ENCODE peak calls at places on chromosomes 7 and 10, in seven cellular contexts. D, A, X, Z, Y, N and J are unnamed samples.

GRCh38 chr7:14446829-14447228 is 455.7 kb downstream of the DGKB start:
- DNase-seq in X (no peak), Z (no peak), A (no peak), N (no peak), D (no peak), Y (no peak), J (no peak)

GRCh38 chr7:111803015-111803758 is 240.9 kb upstream of the IMMP2L start:
- DNase-seq in Y (no peak), N (peak; percentile 29), X (no peak), Z (peak; percentile 24), D (no peak), A (no peak), J (no peak)

GRCh38 chr10:44010873-44011602 is 362.4 kb upstream of the ZNF32 start:
- DNase-seq in Z (no peak), N (peak; percentile 52), X (no peak), Y (no peak), A (no peak), D (no peak), J (no peak)

GRCh38 chr7:29296421-29296820 is 101.8 kb downstream of the CHN2 start:
- DNase-seq in D (no peak), N (no peak), A (no peak), Z (no peak), X (no peak), Y (no peak), J (no peak)

GRCh38 chr7:127251458-127252379 is 1.0 kb downstream of the GRM8 start:
- DNase-seq in A (peak; percentile 6), Y (peak; percentile 71), Z (no peak), X (no peak), D (no peak), N (peak; percentile 4), J (no peak)

GRCh38 chr7:33196194-33196593 is 66.8 kb downstream of the BBS9 start:
- DNase-seq in X (no peak), Z (peak; percentile 67), Y (no peak), D (no peak), N (no peak), A (no peak), J (no peak)

GRCh38 chr7:106217089-106217542 is 67.7 kb downstream of the NAMPT start:
- DNase-seq in Z (peak; percentile 28), A (no peak), Y (no peak), N (peak; percentile 55), X (peak; percentile 82), D (no peak), J (peak; percentile 45)

GRCh38 chr10:75655791-75656451 is 224.5 kb downstream of the LRMDA start:
- DNase-seq in Y (no peak), N (peak; percentile 29), X (no peak), A (no peak), Z (peak; percentile 5), D (no peak), J (no peak)

GRCh38 chr10:514137-514671 is 175.3 kb downstream of the DIP2C start:
- DNase-seq in Y (peak; percentile 81), A (no peak), N (no peak), D (peak; percentile 70), Z (no peak), X (no peak), J (peak; percentile 18)

GRCh38 chr7:86898171-86898570 is 161.3 kb downstream of the ELAPOR2 start:
- DNase-seq in Y (no peak), X (no peak), D (no peak), Z (no peak), N (no peak), A (no peak), J (no peak)

GRCh38 chr10:7572435-7572834 is 94.3 kb downstream of the ITIH5 start:
- DNase-seq in N (no peak), X (peak; percentile 51), Z (no peak), D (no peak), Y (no peak), A (no peak), J (peak; percentile 68)

GRCh38 chr10:32132357-32132756 is 76.1 kb upstream of the KIF5B start:
- DNase-seq in N (no peak), X (no peak), Z (no peak), A (no peak), D (no peak), Y (no peak), J (no peak)

GRCh38 chr7:105196473-105196872 is 182.5 kb downstream of the KMT2E start:
- DNase-seq in Y (no peak), Z (no peak), X (no peak), A (no peak), N (no peak), D (no peak), J (no peak)

GRCh38 chr7:81529785-81530184 is 240.1 kb downstream of the HGF start:
- DNase-seq in X (no peak), A (no peak), Y (no peak), N (no peak), D (no peak), Z (no peak), J (no peak)